ENCODE peak calls at places on chromosomes 16 and 17, in seven cellular contexts. One of them, this sample, is unnamed.
A peak's percentile ranks its signal among the peaks of the same experiment; 100 is the strongest.

GRCh38 chr16:88541109-88541508 is 29.1 kb upstream of the ZC3H18 start:
- DNase-seq in spleen: no peak
- DNase-seq in tibial artery: no peak
- DNase-seq in heart right ventricle: no peak
- DNase-seq in mesendoderm: no peak
- DNase-seq in CD8-positive, alpha-beta memory T cell: no peak
- DNase-seq in astrocyte: no peak
- DNase-seq in this sample: no peak

GRCh38 chr17:65121916-65122821 is 15.0 kb upstream of the RGS9 start:
- DNase-seq in spleen: no peak
- DNase-seq in tibial artery: no peak
- DNase-seq in heart right ventricle: no peak
- DNase-seq in mesendoderm: no peak
- DNase-seq in CD8-positive, alpha-beta memory T cell: no peak
- DNase-seq in astrocyte: no peak
- DNase-seq in this sample: no peak

GRCh38 chr16:11142261-11142630 is 113.8 kb downstream of the SOCS1 start:
- DNase-seq in spleen: no peak
- DNase-seq in tibial artery: no peak
- DNase-seq in heart right ventricle: no peak
- DNase-seq in mesendoderm: no peak
- DNase-seq in CD8-positive, alpha-beta memory T cell: no peak
- DNase-seq in astrocyte: no peak
- DNase-seq in this sample: no peak

GRCh38 chr17:54900457-54901229 is at the start of gene TOM1L1:
- DNase-seq in spleen: no peak
- DNase-seq in tibial artery: peak; percentile 47
- DNase-seq in heart right ventricle: peak; percentile 53
- DNase-seq in mesendoderm: peak; percentile 88
- DNase-seq in CD8-positive, alpha-beta memory T cell: no peak
- DNase-seq in astrocyte: peak; percentile 47
- DNase-seq in this sample: peak; percentile 90

GRCh38 chr16:61829631-61830030 is 206.6 kb downstream of the CDH8 start:
- DNase-seq in spleen: no peak
- DNase-seq in tibial artery: no peak
- DNase-seq in heart right ventricle: no peak
- DNase-seq in mesendoderm: no peak
- DNase-seq in CD8-positive, alpha-beta memory T cell: no peak
- DNase-seq in astrocyte: peak; percentile 79
- DNase-seq in this sample: no peak

GRCh38 chr17:35930211-35931065 is at the start of gene RDM1:
- DNase-seq in spleen: peak; percentile 87
- DNase-seq in tibial artery: peak; percentile 28
- DNase-seq in heart right ventricle: peak; percentile 49
- DNase-seq in mesendoderm: peak; percentile 92
- DNase-seq in CD8-positive, alpha-beta memory T cell: peak; percentile 67
- DNase-seq in astrocyte: peak; percentile 22
- DNase-seq in this sample: peak; percentile 56

GRCh38 chr17:9346296-9346926 is 229.2 kb downstream of the STX8 start:
- DNase-seq in spleen: no peak
- DNase-seq in tibial artery: no peak
- DNase-seq in heart right ventricle: no peak
- DNase-seq in mesendoderm: no peak
- DNase-seq in CD8-positive, alpha-beta memory T cell: no peak
- DNase-seq in astrocyte: peak; percentile 84
- DNase-seq in this sample: no peak

GRCh38 chr16:70746040-70746707 is 54.8 kb downstream of the VAC14 start:
- DNase-seq in spleen: no peak
- DNase-seq in tibial artery: peak; percentile 91
- DNase-seq in heart right ventricle: peak; percentile 50
- DNase-seq in mesendoderm: no peak
- DNase-seq in CD8-positive, alpha-beta memory T cell: no peak
- DNase-seq in astrocyte: peak; percentile 84
- DNase-seq in this sample: peak; percentile 69

GRCh38 chr17:9419932-9420453 is 155.6 kb downstream of the STX8 start:
- DNase-seq in spleen: no peak
- DNase-seq in tibial artery: no peak
- DNase-seq in heart right ventricle: no peak
- DNase-seq in mesendoderm: no peak
- DNase-seq in CD8-positive, alpha-beta memory T cell: no peak
- DNase-seq in astrocyte: peak; percentile 76
- DNase-seq in this sample: no peak

GRCh38 chr17:1376061-1376460 is 24.0 kb downstream of the YWHAE start:
- DNase-seq in spleen: no peak
- DNase-seq in tibial artery: no peak
- DNase-seq in heart right ventricle: no peak
- DNase-seq in mesendoderm: no peak
- DNase-seq in CD8-positive, alpha-beta memory T cell: no peak
- DNase-seq in astrocyte: no peak
- DNase-seq in this sample: no peak
- H3K4me1 ChIP-seq in spleen: peaks cover 94% of the 10 kb centered on the region
- H3K4me1 ChIP-seq in tibial artery: peaks cover 3% of the 10 kb centered on the region
- H3K4me1 ChIP-seq in heart right ventricle: peaks cover 100% of the 10 kb centered on the region
- H3K4me1 ChIP-seq in mesendoderm: peaks cover 13% of the 10 kb centered on the region
- H3K4me1 ChIP-seq in CD8-positive, alpha-beta memory T cell: peaks cover 85% of the 10 kb centered on the region
- H3K4me1 ChIP-seq in astrocyte: peaks cover 44% of the 10 kb centered on the region
- H3K4me1 ChIP-seq in this sample: peaks cover 83% of the 10 kb centered on the region

DNA sequence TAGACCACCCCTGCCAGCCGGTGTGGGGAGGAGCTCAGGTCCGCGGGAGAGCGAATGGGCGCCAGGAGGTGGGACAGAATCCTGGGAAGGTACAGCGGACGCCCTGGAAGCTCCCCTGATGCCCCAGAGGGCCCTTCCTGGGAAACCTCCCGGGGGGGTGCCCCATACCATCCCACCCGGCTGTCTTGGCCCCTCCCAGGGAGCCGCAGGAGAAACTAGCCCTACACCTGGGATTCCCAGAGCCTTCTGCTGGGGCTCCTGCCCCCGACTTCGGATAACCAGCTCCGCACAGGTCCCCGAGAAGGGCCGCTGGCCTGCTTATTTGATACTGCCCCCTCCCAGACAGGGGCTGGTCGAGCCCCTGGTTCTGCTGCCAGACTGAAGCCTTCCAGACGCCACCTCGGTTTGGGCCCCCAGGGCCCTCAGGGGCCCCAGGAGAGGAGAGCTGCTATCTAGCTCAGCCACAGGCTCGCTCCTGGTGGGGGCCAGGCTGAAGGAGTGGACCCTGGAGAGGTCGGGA is 3.0 kb upstream of the CBX4 start:
- DNase-seq in spleen: no peak
- DNase-seq in tibial artery: no peak
- DNase-seq in heart right ventricle: no peak
- DNase-seq in mesendoderm: no peak
- DNase-seq in CD8-positive, alpha-beta memory T cell: no peak
- DNase-seq in astrocyte: no peak
- DNase-seq in this sample: no peak
- H3K4me1 ChIP-seq in spleen: peaks cover 63% of the 10 kb centered on the region
- H3K4me1 ChIP-seq in tibial artery: peaks cover 3% of the 10 kb centered on the region
- H3K4me1 ChIP-seq in heart right ventricle: peaks cover 71% of the 10 kb centered on the region
- H3K4me1 ChIP-seq in mesendoderm: peaks cover 5% of the 10 kb centered on the region
- H3K4me1 ChIP-seq in CD8-positive, alpha-beta memory T cell: peaks cover 50% of the 10 kb centered on the region
- H3K4me1 ChIP-seq in astrocyte: peaks cover 12% of the 10 kb centered on the region
- H3K4me1 ChIP-seq in this sample: peaks cover 73% of the 10 kb centered on the region

GRCh38 chr16:16099320-16099719 is 124.0 kb downstream of the ABCC6 start:
- DNase-seq in spleen: no peak
- DNase-seq in tibial artery: no peak
- DNase-seq in heart right ventricle: no peak
- DNase-seq in mesendoderm: no peak
- DNase-seq in CD8-positive, alpha-beta memory T cell: no peak
- DNase-seq in astrocyte: no peak
- DNase-seq in this sample: no peak

GRCh38 chr16:16100631-16101030 is 122.7 kb downstream of the ABCC6 start:
- DNase-seq in spleen: no peak
- DNase-seq in tibial artery: no peak
- DNase-seq in heart right ventricle: no peak
- DNase-seq in mesendoderm: no peak
- DNase-seq in CD8-positive, alpha-beta memory T cell: no peak
- DNase-seq in astrocyte: no peak
- DNase-seq in this sample: no peak

GRCh38 chr16:16105646-16106045 is 117.6 kb downstream of the ABCC6 start:
- DNase-seq in spleen: no peak
- DNase-seq in tibial artery: no peak
- DNase-seq in heart right ventricle: no peak
- DNase-seq in mesendoderm: no peak
- DNase-seq in CD8-positive, alpha-beta memory T cell: no peak
- DNase-seq in astrocyte: no peak
- DNase-seq in this sample: no peak

GRCh38 chr16:16102738-16103137 is 120.6 kb downstream of the ABCC6 start:
- DNase-seq in spleen: no peak
- DNase-seq in tibial artery: no peak
- DNase-seq in heart right ventricle: no peak
- DNase-seq in mesendoderm: no peak
- DNase-seq in CD8-positive, alpha-beta memory T cell: no peak
- DNase-seq in astrocyte: no peak
- DNase-seq in this sample: no peak

DNA sequence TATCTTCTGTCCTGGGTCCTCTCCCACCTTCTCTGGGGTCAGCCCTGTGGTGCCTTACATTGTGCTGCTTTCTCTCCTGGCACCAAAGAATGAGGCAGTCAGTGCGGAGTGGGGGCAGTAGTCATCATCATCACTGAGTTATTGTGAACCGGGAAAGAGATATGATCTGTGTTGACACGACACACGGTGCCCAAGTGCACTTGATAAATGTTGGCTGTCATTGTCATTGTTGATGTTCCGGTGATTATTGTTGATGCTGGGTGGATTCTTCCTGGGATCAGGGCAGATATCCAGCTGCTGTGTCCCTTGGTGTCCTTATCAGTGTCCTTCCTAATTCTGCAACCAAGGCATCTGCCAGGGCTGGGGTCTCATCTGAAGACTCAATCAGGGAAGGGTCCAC is 121.7 kb downstream of the ABCC6 start:
- DNase-seq in spleen: no peak
- DNase-seq in tibial artery: no peak
- DNase-seq in heart right ventricle: no peak
- DNase-seq in mesendoderm: no peak
- DNase-seq in CD8-positive, alpha-beta memory T cell: no peak
- DNase-seq in astrocyte: no peak
- DNase-seq in this sample: no peak
- H3K4me1 ChIP-seq in spleen: peaks cover 7% of the 10 kb centered on the region
- H3K4me1 ChIP-seq in tibial artery: no peaks in the 10 kb centered on the region
- H3K4me1 ChIP-seq in heart right ventricle: peaks cover 9% of the 10 kb centered on the region
- H3K4me1 ChIP-seq in mesendoderm: no peaks in the 10 kb centered on the region
- H3K4me1 ChIP-seq in CD8-positive, alpha-beta memory T cell: no peaks in the 10 kb centered on the region
- H3K4me1 ChIP-seq in astrocyte: peaks cover 9% of the 10 kb centered on the region
- H3K4me1 ChIP-seq in this sample: peaks cover 3% of the 10 kb centered on the region

GRCh38 chr17:17395246-17395802 is 81.5 kb upstream of the MED9 start:
- DNase-seq in spleen: peak; percentile 69
- DNase-seq in tibial artery: peak; percentile 42
- DNase-seq in heart right ventricle: no peak
- DNase-seq in mesendoderm: no peak
- DNase-seq in CD8-positive, alpha-beta memory T cell: no peak
- DNase-seq in astrocyte: no peak
- DNase-seq in this sample: no peak

GRCh38 chr17:17395885-17396284 is 80.9 kb upstream of the MED9 start:
- DNase-seq in spleen: peak; percentile 51
- DNase-seq in tibial artery: no peak
- DNase-seq in heart right ventricle: no peak
- DNase-seq in mesendoderm: no peak
- DNase-seq in CD8-positive, alpha-beta memory T cell: no peak
- DNase-seq in astrocyte: no peak
- DNase-seq in this sample: no peak

GRCh38 chr17:17393976-17394375 is 82.8 kb upstream of the MED9 start:
- DNase-seq in spleen: peak; percentile 42
- DNase-seq in tibial artery: no peak
- DNase-seq in heart right ventricle: no peak
- DNase-seq in mesendoderm: no peak
- DNase-seq in CD8-positive, alpha-beta memory T cell: no peak
- DNase-seq in astrocyte: no peak
- DNase-seq in this sample: no peak

GRCh38 chr17:17391575-17392370 is 85.0 kb upstream of the MED9 start:
- DNase-seq in spleen: no peak
- DNase-seq in tibial artery: no peak
- DNase-seq in heart right ventricle: no peak
- DNase-seq in mesendoderm: no peak
- DNase-seq in CD8-positive, alpha-beta memory T cell: peak; percentile 40
- DNase-seq in astrocyte: peak; percentile 49
- DNase-seq in this sample: no peak

DNA sequence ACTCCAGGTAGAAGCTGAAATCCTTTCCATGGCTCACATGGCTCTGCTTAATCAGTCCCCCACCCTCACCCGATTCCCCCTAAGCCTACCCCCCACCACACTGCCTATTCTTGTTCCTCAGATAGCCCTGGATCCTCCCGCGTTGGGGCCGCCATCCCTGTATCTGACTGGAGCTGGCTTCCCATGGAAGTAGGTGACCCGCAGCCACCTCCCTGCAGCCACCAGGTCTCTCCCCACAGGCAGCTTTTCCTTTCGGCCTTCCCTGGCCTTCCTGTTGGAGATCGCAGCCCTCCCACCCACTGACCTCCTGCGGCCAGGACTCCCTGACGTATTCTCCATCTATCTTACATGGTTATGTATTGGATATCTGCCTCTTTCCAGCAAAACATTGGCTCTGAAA is 82.3 kb upstream of the MED9 start:
- DNase-seq in spleen: peak; percentile 51
- DNase-seq in tibial artery: no peak
- DNase-seq in heart right ventricle: no peak
- DNase-seq in mesendoderm: no peak
- DNase-seq in CD8-positive, alpha-beta memory T cell: no peak
- DNase-seq in astrocyte: no peak
- DNase-seq in this sample: no peak
- H3K4me1 ChIP-seq in spleen: no peaks in the 10 kb centered on the region
- H3K4me1 ChIP-seq in tibial artery: no peaks in the 10 kb centered on the region
- H3K4me1 ChIP-seq in heart right ventricle: peaks cover 12% of the 10 kb centered on the region
- H3K4me1 ChIP-seq in mesendoderm: no peaks in the 10 kb centered on the region
- H3K4me1 ChIP-seq in CD8-positive, alpha-beta memory T cell: peaks cover 22% of the 10 kb centered on the region
- H3K4me1 ChIP-seq in astrocyte: no peaks in the 10 kb centered on the region
- H3K4me1 ChIP-seq in this sample: no peaks in the 10 kb centered on the region

GRCh38 chr16:50613281-50613991 is 65.2 kb downstream of the NKD1 start:
- DNase-seq in spleen: no peak
- DNase-seq in tibial artery: no peak
- DNase-seq in heart right ventricle: peak; percentile 47
- DNase-seq in mesendoderm: no peak
- DNase-seq in CD8-positive, alpha-beta memory T cell: no peak
- DNase-seq in astrocyte: no peak
- DNase-seq in this sample: no peak

GRCh38 chr16:50616883-50617629 is 64.1 kb downstream of the SNX20 start:
- DNase-seq in spleen: no peak
- DNase-seq in tibial artery: no peak
- DNase-seq in heart right ventricle: no peak
- DNase-seq in mesendoderm: peak; percentile 87
- DNase-seq in CD8-positive, alpha-beta memory T cell: no peak
- DNase-seq in astrocyte: no peak
- DNase-seq in this sample: peak; percentile 66

GRCh38 chr16:50616386-50616785 is 64.7 kb downstream of the SNX20 start:
- DNase-seq in spleen: no peak
- DNase-seq in tibial artery: no peak
- DNase-seq in heart right ventricle: no peak
- DNase-seq in mesendoderm: no peak
- DNase-seq in CD8-positive, alpha-beta memory T cell: no peak
- DNase-seq in astrocyte: no peak
- DNase-seq in this sample: no peak

GRCh38 chr16:50615891-50616290 is 65.2 kb downstream of the SNX20 start:
- DNase-seq in spleen: no peak
- DNase-seq in tibial artery: no peak
- DNase-seq in heart right ventricle: no peak
- DNase-seq in mesendoderm: no peak
- DNase-seq in CD8-positive, alpha-beta memory T cell: no peak
- DNase-seq in astrocyte: peak; percentile 27
- DNase-seq in this sample: no peak

GRCh38 chr16:50614956-50615727 is 66.0 kb downstream of the SNX20 start:
- DNase-seq in spleen: no peak
- DNase-seq in tibial artery: no peak
- DNase-seq in heart right ventricle: no peak
- DNase-seq in mesendoderm: no peak
- DNase-seq in CD8-positive, alpha-beta memory T cell: no peak
- DNase-seq in astrocyte: no peak
- DNase-seq in this sample: no peak
- H3K4me1 ChIP-seq in spleen: no peaks in the 10 kb centered on the region
- H3K4me1 ChIP-seq in tibial artery: no peaks in the 10 kb centered on the region
- H3K4me1 ChIP-seq in heart right ventricle: peaks cover 58% of the 10 kb centered on the region
- H3K4me1 ChIP-seq in mesendoderm: peaks cover 5% of the 10 kb centered on the region
- H3K4me1 ChIP-seq in CD8-positive, alpha-beta memory T cell: peaks cover 11% of the 10 kb centered on the region
- H3K4me1 ChIP-seq in astrocyte: peaks cover 22% of the 10 kb centered on the region
- H3K4me1 ChIP-seq in this sample: peaks cover 76% of the 10 kb centered on the region

This sample was measured in stomach.